ENCODE peak calls at places on chromosome 5, in nine cellular contexts. One of them, this sample, is unnamed.
A peak's percentile ranks its signal among the peaks of the same experiment; 100 is the strongest.

GRCh38 chr5:1406681-1407640 is 38.3 kb downstream of the SLC6A3 start:
- DNase-seq in EH: no peak
- DNase-seq in AG10803: no peak
- DNase-seq in CD4-positive, CD25-positive, alpha-beta regulatory T cell: no peak
- DNase-seq in aorta: peak; percentile 35
- DNase-seq in frontal cortex: no peak
- DNase-seq in hippocampal formation: no peak
- DNase-seq in epithelial cell of proximal tubule: no peak
- DNase-seq in brain pericyte: no peak
- DNase-seq in this sample: no peak

GRCh38 chr5:81021486-81021885 is 61.3 kb downstream of the RASGRF2 start:
- DNase-seq in hippocampal formation: no peak
- DNase-seq in frontal cortex: no peak
- DNase-seq in aorta: no peak
- DNase-seq in AG10803: no peak
- DNase-seq in EH: no peak
- DNase-seq in brain pericyte: no peak
- DNase-seq in epithelial cell of proximal tubule: no peak
- DNase-seq in CD4-positive, CD25-positive, alpha-beta regulatory T cell: no peak
- DNase-seq in this sample: no peak

GRCh38 chr5:169746147-169746694 is 109.1 kb downstream of the DOCK2 start:
- DNase-seq in AG10803: no peak
- DNase-seq in frontal cortex: no peak
- DNase-seq in hippocampal formation: no peak
- DNase-seq in brain pericyte: no peak
- DNase-seq in epithelial cell of proximal tubule: no peak
- DNase-seq in EH: no peak
- DNase-seq in CD4-positive, CD25-positive, alpha-beta regulatory T cell: no peak
- DNase-seq in aorta: no peak
- DNase-seq in this sample: no peak

GRCh38 chr5:32443541-32444190 is 874 bp downstream of the ZFR start:
- DNase-seq in aorta: peak; percentile 64
- DNase-seq in EH: peak; percentile 55
- DNase-seq in AG10803: peak; percentile 54
- DNase-seq in CD4-positive, CD25-positive, alpha-beta regulatory T cell: peak; percentile 51
- DNase-seq in brain pericyte: peak; percentile 22
- DNase-seq in hippocampal formation: peak; percentile 41
- DNase-seq in frontal cortex: peak; percentile 69
- DNase-seq in epithelial cell of proximal tubule: no peak
- DNase-seq in this sample: peak; percentile 71

GRCh38 chr5:141022384-141022783 is 28.8 kb upstream of the PCDHB1 start:
- DNase-seq in brain pericyte: no peak
- DNase-seq in epithelial cell of proximal tubule: no peak
- DNase-seq in EH: no peak
- DNase-seq in AG10803: no peak
- DNase-seq in hippocampal formation: no peak
- DNase-seq in frontal cortex: no peak
- DNase-seq in CD4-positive, CD25-positive, alpha-beta regulatory T cell: no peak
- DNase-seq in aorta: no peak
- DNase-seq in this sample: no peak

GRCh38 chr5:170552486-170553122 is 48.8 kb downstream of the KCNIP1 start:
- DNase-seq in hippocampal formation: peak; percentile 57
- DNase-seq in aorta: peak; percentile 78
- DNase-seq in brain pericyte: peak; percentile 48
- DNase-seq in EH: peak; percentile 69
- DNase-seq in epithelial cell of proximal tubule: no peak
- DNase-seq in CD4-positive, CD25-positive, alpha-beta regulatory T cell: no peak
- DNase-seq in frontal cortex: peak; percentile 14
- DNase-seq in AG10803: peak; percentile 58
- DNase-seq in this sample: peak; percentile 58

GRCh38 chr5:149127394-149127955 is 13.8 kb upstream of the ABLIM3 start:
- DNase-seq in frontal cortex: no peak
- DNase-seq in AG10803: no peak
- DNase-seq in CD4-positive, CD25-positive, alpha-beta regulatory T cell: no peak
- DNase-seq in aorta: no peak
- DNase-seq in epithelial cell of proximal tubule: no peak
- DNase-seq in brain pericyte: no peak
- DNase-seq in hippocampal formation: no peak
- DNase-seq in EH: no peak
- DNase-seq in this sample: no peak

GRCh38 chr5:81269751-81270686 is 31.4 kb upstream of the ZCCHC9 start:
- DNase-seq in frontal cortex: no peak
- DNase-seq in AG10803: no peak
- DNase-seq in EH: no peak
- DNase-seq in aorta: no peak
- DNase-seq in epithelial cell of proximal tubule: no peak
- DNase-seq in CD4-positive, CD25-positive, alpha-beta regulatory T cell: no peak
- DNase-seq in hippocampal formation: no peak
- DNase-seq in brain pericyte: no peak
- DNase-seq in this sample: no peak

GRCh38 chr5:7802855-7803254 is 48.1 kb downstream of the CFAP90 start:
- DNase-seq in EH: no peak
- DNase-seq in brain pericyte: no peak
- DNase-seq in hippocampal formation: no peak
- DNase-seq in AG10803: peak; percentile 17
- DNase-seq in epithelial cell of proximal tubule: no peak
- DNase-seq in CD4-positive, CD25-positive, alpha-beta regulatory T cell: no peak
- DNase-seq in aorta: no peak
- DNase-seq in frontal cortex: no peak
- DNase-seq in this sample: peak; percentile 49

GRCh38 chr5:134817006-134817405 is 28.8 kb upstream of the C5orf24 start:
- DNase-seq in EH: no peak
- DNase-seq in aorta: no peak
- DNase-seq in CD4-positive, CD25-positive, alpha-beta regulatory T cell: no peak
- DNase-seq in hippocampal formation: no peak
- DNase-seq in frontal cortex: no peak
- DNase-seq in AG10803: no peak
- DNase-seq in epithelial cell of proximal tubule: no peak
- DNase-seq in brain pericyte: no peak
- DNase-seq in this sample: no peak